ENCODE peak calls at places on chromosomes 11 and 22, in five cellular contexts. B, I, Q, Y and S are unnamed samples.
A peak's percentile ranks its signal among the peaks of the same experiment; 100 is the strongest.

GRCh38 chr11:77320351-77320750 is 18.9 kb upstream of the GDPD4 start:
- DNase-seq in B (no peak), Y (no peak), I (no peak), Q (no peak), S (no peak)

GRCh38 chr22:45127866-45128265 is 35.9 kb upstream of the NUP50 start:
- DNase-seq in B (no peak), Q (no peak), Y (no peak), I (no peak), S (no peak)

GRCh38 chr11:58866788-58867187 is 22.3 kb upstream of the GLYATL2 start:
- DNase-seq in Y (no peak), B (no peak), I (no peak), Q (no peak), S (no peak)

GRCh38 chr22:44761025-44761424 is 8.7 kb downstream of the ARHGAP8 start:
- DNase-seq in Q (no peak), Y (no peak), I (no peak), B (no peak), S (no peak)

GRCh38 chr11:20158597-20159257 is 1.5 kb downstream of the DBX1 start:
- DNase-seq in B (no peak), Y (peak; percentile 39), I (no peak), Q (peak; percentile 63), S (no peak)

GRCh38 chr11:17633987-17634775 is 85.2 kb upstream of the MYOD1 start:
- DNase-seq in I (no peak), Q (no peak), B (peak; percentile 51), Y (no peak), S (no peak)

GRCh38 chr22:33272180-33272579 is 214.0 kb upstream of the SYN3 start:
- DNase-seq in Q (no peak), Y (no peak), I (no peak), B (no peak), S (no peak)

GRCh38 chr11:105719073-105719846 is 109.4 kb downstream of the GRIA4 start:
- DNase-seq in B (no peak), I (no peak), Q (no peak), Y (no peak), S (no peak)

GRCh38 chr11:28708075-28708474 is 599.9 kb downstream of the METTL15 start:
- DNase-seq in I (no peak), Y (no peak), Q (no peak), B (no peak), S (no peak)

GRCh38 chr11:124644426-124645280 is 22.0 kb downstream of the TBRG1 start:
- DNase-seq in I (peak; percentile 29), B (peak; percentile 64), Q (peak; percentile 54), Y (peak; percentile 36), S (peak; percentile 31)

GRCh38 chr11:47552581-47553416 is at the start of gene CELF1:
- DNase-seq in Q (peak; percentile 93), B (peak; percentile 96), I (peak; percentile 92), Y (peak; percentile 88), S (peak; percentile 84)

GRCh38 chr11:20623258-20623657 is 23.9 kb downstream of the SLC6A5 start:
- DNase-seq in Y (no peak), B (no peak), Q (no peak), I (peak; percentile 8), S (no peak)

GRCh38 chr22:36010090-36010489 is 18.5 kb downstream of the RBFOX2 start:
- DNase-seq in I (no peak), B (no peak), Q (no peak), Y (no peak), S (no peak)

GRCh38 chr11:1623716-1624115 is 1.8 kb upstream of the KRTAP5-4 start:
- DNase-seq in I (no peak), Y (no peak), B (no peak), Q (no peak), S (no peak)

GRCh38 chr11:29352273-29352672 is 664.6 kb downstream of the KCNA4 start:
- DNase-seq in B (no peak), Q (no peak), Y (no peak), I (no peak), S (no peak)

GRCh38 chr11:45816614-45817013 is 11.7 kb downstream of the SLC35C1 start:
- DNase-seq in Q (no peak), B (no peak), I (no peak), Y (no peak), S (no peak)

GRCh38 chr11:37504925-37505324 is 906.9 kb upstream of the RAG2 start:
- DNase-seq in Y (no peak), B (no peak), I (no peak), Q (no peak), S (no peak)

GRCh38 chr11:2527621-2528291 is 82.9 kb downstream of the KCNQ1 start:
- DNase-seq in B (peak; percentile 56), Y (peak; percentile 18), Q (peak; percentile 17), I (no peak), S (peak; percentile 10)

GRCh38 chr11:78441956-78442355 is 24.3 kb upstream of the GAB2 start:
- DNase-seq in Y (no peak), Q (no peak), B (no peak), I (no peak), S (no peak)

GRCh38 chr11:59573216-59573615 is 42.4 kb downstream of the OSBP start:
- DNase-seq in Y (no peak), I (no peak), Q (no peak), B (no peak), S (no peak)

GRCh38 chr11:111298466-111299110 is at the start of gene POU2AF3:
- DNase-seq in Y (no peak), I (no peak), Q (peak; percentile 73), B (no peak), S (no peak)

GRCh38 chr22:30893434-30894370 is 74.9 kb downstream of the MORC2 start:
- DNase-seq in I (no peak), Y (no peak), B (peak; percentile 49), Q (no peak), S (no peak)

GRCh38 chr11:130826572-130826971 is 89.7 kb downstream of the SNX19 start:
- DNase-seq in Q (no peak), I (no peak), B (no peak), Y (no peak), S (no peak)

GRCh38 chr11:15434529-15434928 is 319.8 kb downstream of the INSC start:
- DNase-seq in Q (no peak), Y (no peak), I (no peak), B (no peak), S (no peak)

GRCh38 chr11:121563003-121563402 is 110.2 kb upstream of the SORL1-AS1 start:
- DNase-seq in I (no peak), Y (no peak), B (no peak), Q (no peak), S (no peak)

GRCh38 chr11:22193348-22194051 is 615 bp downstream of the ANO5 start:
- DNase-seq in Y (peak; percentile 19), Q (peak; percentile 17), I (no peak), B (peak; percentile 70), S (peak; percentile 45)

GRCh38 chr22:39825661-39826102 is 67.9 kb downstream of the ENTHD1 start:
- DNase-seq in Q (no peak), B (no peak), I (no peak), Y (no peak), S (no peak)

GRCh38 chr11:112655386-112655785 is 305.8 kb upstream of the NCAM1 start:
- DNase-seq in I (no peak), Q (peak; percentile 74), B (no peak), Y (peak; percentile 77), S (peak; percentile 85)

GRCh38 chr11:15258433-15259350 is 144.0 kb downstream of the INSC start:
- DNase-seq in Y (no peak), B (no peak), I (no peak), Q (no peak), S (no peak)

GRCh38 chr11:110295086-110295485 is 1.3 kb downstream of the RDX start:
- DNase-seq in I (no peak), Y (no peak), B (no peak), Q (no peak), S (no peak)
- H3K27ac ChIP-seq in I (peak overlapping the region; percentile 89), Y (peak overlapping the region; percentile 85), B (peak overlapping the region; percentile 93), Q (no peak overlapping the region), S (peak overlapping the region; percentile 99)

GRCh38 chr22:37440875-37441274 is 13.6 kb upstream of the ELFN2 start:
- DNase-seq in Y (no peak), I (no peak), Q (no peak), B (no peak), S (no peak)

GRCh38 chr22:37443086-37443485 is 15.8 kb upstream of the ELFN2 start:
- DNase-seq in I (no peak), Y (no peak), B (no peak), Q (no peak), S (no peak)

GRCh38 chr22:37445501-37445900 is 18.2 kb upstream of the ELFN2 start:
- DNase-seq in Y (no peak), B (no peak), I (no peak), Q (no peak), S (no peak)

GRCh38 chr22:37442537-37442936 is 15.3 kb upstream of the ELFN2 start:
- DNase-seq in Y (no peak), I (peak; percentile 26), Q (no peak), B (no peak), S (no peak)

GRCh38 chr22:37443977-37444376 is 16.7 kb upstream of the ELFN2 start:
- DNase-seq in Q (no peak), I (no peak), Y (no peak), B (no peak), S (no peak)
- H3K4me3 ChIP-seq in Q (no peak overlapping the region), I (no peak overlapping the region), Y (no peak overlapping the region), B (no peak overlapping the region), S (no peak overlapping the region)

DNA sequence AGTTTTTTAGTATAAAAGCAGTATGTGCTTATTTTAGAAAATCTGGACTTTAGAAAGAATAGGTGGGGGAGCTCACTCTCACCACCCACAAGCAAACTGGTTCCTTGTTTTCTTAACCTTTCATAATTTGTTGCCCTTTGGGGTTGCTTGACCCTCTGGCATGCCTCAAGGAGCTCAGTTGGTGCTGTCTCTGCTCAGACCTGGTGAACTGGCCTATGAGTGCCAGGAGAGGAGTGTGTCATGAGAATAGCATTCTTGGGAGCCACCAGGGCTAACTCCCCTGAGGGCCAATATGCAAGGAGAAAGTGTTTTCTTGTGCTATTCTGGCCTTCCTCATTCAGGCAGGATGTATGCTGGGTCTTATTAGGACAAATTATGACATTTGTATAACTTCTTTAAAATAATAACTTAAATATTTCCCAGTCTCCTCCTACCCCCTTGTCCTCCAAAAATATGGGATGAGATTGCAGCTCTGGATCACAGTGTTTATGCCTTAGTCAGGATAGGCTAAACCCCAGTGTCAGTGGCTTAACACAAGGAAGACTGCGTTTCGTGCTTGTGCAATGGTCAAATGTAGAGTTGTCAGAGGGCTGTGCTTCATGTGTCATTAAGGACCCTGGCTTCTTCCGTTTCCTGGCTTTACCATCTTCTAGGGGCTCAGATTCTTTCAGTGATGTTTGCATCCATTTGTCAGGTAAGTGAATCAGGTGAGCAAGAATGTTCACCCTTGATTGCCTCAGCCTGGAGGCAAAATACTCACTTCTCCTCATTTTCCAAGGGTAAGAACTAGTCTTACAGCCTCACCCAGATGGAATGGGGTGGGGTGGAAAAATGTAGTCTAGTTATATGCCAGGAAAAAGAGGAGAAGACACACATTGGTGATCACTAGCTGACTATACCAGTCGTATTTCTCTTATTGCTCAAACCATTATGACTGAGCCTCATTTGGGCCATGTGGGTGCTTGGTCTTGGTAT is 20.7 kb upstream of the AMOTL1 start:
- DNase-seq in Q (no peak), I (no peak), B (no peak), Y (no peak), S (no peak)
- H3K27ac ChIP-seq in Q (no peak overlapping the region), I (no peak overlapping the region), B (no peak overlapping the region), Y (peak overlapping the region; percentile 17), S (peak overlapping the region; percentile 16)

DNA sequence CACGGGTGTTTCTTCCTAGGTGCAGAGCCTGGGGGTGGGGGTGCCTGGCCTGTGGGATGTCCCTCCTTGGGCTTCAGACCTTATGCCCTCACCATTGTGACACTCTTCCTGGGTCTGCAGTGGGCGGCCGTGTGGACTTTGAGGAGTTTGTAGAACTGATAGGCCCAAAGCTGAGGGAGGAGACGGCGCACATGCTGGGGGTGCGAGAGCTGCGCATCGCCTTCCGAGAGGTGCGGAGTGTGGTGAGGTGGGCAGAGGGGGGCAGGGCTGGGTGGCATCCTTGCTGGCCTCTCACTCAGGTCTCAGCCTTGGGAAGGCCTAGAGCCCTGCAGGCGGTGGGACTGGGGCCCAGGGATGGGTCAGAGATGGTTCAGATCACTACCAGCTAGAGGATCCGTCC is 2.3 kb downstream of the CABP4 start:
- DNase-seq in Y (no peak), Q (peak; percentile 13), B (no peak), I (no peak), S (no peak)
- H3K4me3 ChIP-seq in Y (no peak overlapping the region), Q (no peak overlapping the region), B (no peak overlapping the region), I (no peak overlapping the region), S (no peak overlapping the region)